ENCODE peak calls at places on chromosomes 13 and 19, in nine cellular contexts. C, I, P, Q, Z, Y, M, U and G are unnamed samples.

GRCh38 chr19:1221141-1221903 is 15.7 kb downstream of the STK11 start:
- DNase-seq in Y (no peak), C (peak), M (no peak), I (peak), Z (peak), P (no peak), U (peak), Q (no peak), G (no peak)

GRCh38 chr19:8233370-8233769 is 24.2 kb downstream of the CERS4 start:
- DNase-seq in I (no peak), C (no peak), P (no peak), U (no peak), Q (no peak), M (no peak), Z (no peak), Y (no peak), G (peak)

GRCh38 chr13:37701972-37702371 is 103.4 kb upstream of the POSTN start:
- DNase-seq in M (peak), I (no peak), Q (no peak), C (no peak), P (no peak), Z (peak), U (peak), Y (peak), G (peak)

GRCh38 chr13:79382545-79383275 is 23.3 kb downstream of the RBM26 start:
- DNase-seq in M (no peak), Y (no peak), Z (peak), Q (no peak), C (no peak), P (no peak), I (no peak), U (no peak), G (no peak)

GRCh38 chr13:26425439-26426358 is 131.8 kb upstream of the WASF3 start:
- DNase-seq in I (no peak), M (peak), C (no peak), Z (peak), Y (no peak), U (peak), P (no peak), Q (peak), G (no peak)

GRCh38 chr13:61247149-61247936 is 168.3 kb downstream of the PCDH20 start:
- DNase-seq in Z (no peak), C (no peak), I (no peak), Q (no peak), M (no peak), Y (peak), U (no peak), P (no peak), G (no peak)

GRCh38 chr19:33902802-33903488 is 106.3 kb downstream of the KCTD15 start:
- DNase-seq in U (no peak), C (no peak), I (no peak), Y (no peak), Q (no peak), P (no peak), Z (no peak), M (no peak), G (no peak)

GRCh38 chr13:48214519-48215121 is 18.4 kb upstream of the ITM2B start:
- DNase-seq in C (no peak), I (no peak), P (no peak), U (no peak), Z (no peak), Y (no peak), M (no peak), Q (no peak), G (peak)

GRCh38 chr19:28972144-28972543 is 240.8 kb downstream of the UQCRFS1 start:
- DNase-seq in Q (no peak), Z (no peak), Y (no peak), M (no peak), P (no peak), U (no peak), I (no peak), C (no peak), G (no peak)

GRCh38 chr19:46607441-46607841 is 6.3 kb downstream of the CALM3 start:
- DNase-seq in P (no peak), M (no peak), Z (no peak), C (no peak), U (peak), Q (no peak), I (no peak), Y (no peak), G (no peak)

GRCh38 chr19:58047672-58048071 is 11.4 kb upstream of the ZNF135 start:
- DNase-seq in I (no peak), M (no peak), Y (no peak), U (no peak), C (no peak), Q (no peak), P (no peak), Z (no peak), G (no peak)

GRCh38 chr13:110506859-110507566 is 54.5 kb downstream of the RAB20 start:
- DNase-seq in Y (no peak), U (peak), Z (peak), Q (peak), I (peak), C (no peak), M (no peak), P (no peak), G (no peak)

GRCh38 chr19:45607071-45608029 is 5.3 kb upstream of the GPR4 start:
- DNase-seq in P (no peak), Z (peak), U (peak), M (peak), Q (peak), C (peak), I (peak), Y (peak), G (peak)

GRCh38 chr13:94178625-94179244 is 300.7 kb downstream of the DCT start:
- DNase-seq in Z (peak), Y (no peak), M (no peak), I (no peak), P (no peak), C (no peak), Q (peak), U (no peak), G (no peak)

GRCh38 chr13:98033277-98034247 is 80.1 kb downstream of the IPO5 start:
- DNase-seq in Q (peak), Z (peak), M (peak), P (no peak), U (peak), C (peak), Y (peak), I (no peak), G (peak)

GRCh38 chr19:1466461-1467227 is 12.4 kb downstream of the C19orf25 start:
- DNase-seq in Z (no peak), I (peak), C (no peak), Q (no peak), P (no peak), Y (no peak), U (no peak), M (no peak), G (no peak)

GRCh38 chr19:5122121-5122400 is 153.1 kb downstream of the KDM4B start:
- DNase-seq in Y (no peak), C (no peak), P (no peak), U (no peak), M (no peak), Q (no peak), I (no peak), Z (no peak), G (no peak)

GRCh38 chr19:42176649-42176989 is 40.9 kb downstream of the DEDD2 start:
- DNase-seq in Z (no peak), I (no peak), P (no peak), C (no peak), Y (no peak), M (no peak), U (peak), Q (peak), G (no peak)

GRCh38 chr13:21695536-21695935 is 24.7 kb downstream of the FGF9 start:
- DNase-seq in U (no peak), C (no peak), I (no peak), M (no peak), P (no peak), Y (no peak), Z (no peak), Q (no peak), G (no peak)

GRCh38 chr19:3098141-3098514 is 4.0 kb downstream of the GNA11 start:
- DNase-seq in C (no peak), I (peak), Z (no peak), M (no peak), U (peak), Q (no peak), Y (no peak), P (no peak), G (no peak)

GRCh38 chr13:108968566-108968965 is 339.2 kb downstream of the MYO16 start:
- DNase-seq in C (no peak), U (no peak), Y (no peak), Q (no peak), P (no peak), Z (no peak), M (no peak), I (no peak), G (peak)

GRCh38 chr13:30847697-30848307 is 58.3 kb upstream of the MEDAG start:
- DNase-seq in M (peak), I (no peak), Z (no peak), Q (no peak), C (no peak), U (peak), Y (no peak), P (no peak), G (peak)

GRCh38 chr13:82330499-82330898 is 1551.8 kb downstream of the SLITRK1 start:
- DNase-seq in Z (peak), I (no peak), Y (peak), C (no peak), M (peak), P (no peak), U (no peak), Q (no peak), G (no peak)

GRCh38 chr13:94325660-94326059 is 153.8 kb downstream of the DCT start:
- DNase-seq in Y (peak), P (no peak), Z (no peak), M (peak), U (no peak), Q (no peak), C (no peak), I (no peak), G (peak)

GRCh38 chr13:86000546-86000945 is 201.3 kb upstream of the SLITRK6 start:
- DNase-seq in M (no peak), U (no peak), Z (no peak), Y (no peak), P (no peak), Q (no peak), C (no peak), I (no peak), G (no peak)

GRCh38 chr19:55703790-55704215 is 28.8 kb downstream of the EPN1 start:
- DNase-seq in Q (no peak), P (no peak), M (no peak), Y (peak), I (peak), C (peak), U (peak), Z (no peak), G (no peak)

GRCh38 chr13:48156466-48156865 is 61.6 kb upstream of the MED4 start:
- DNase-seq in Y (peak), C (peak), Q (no peak), I (no peak), U (no peak), Z (no peak), M (no peak), P (peak), G (peak)

GRCh38 chr13:39587939-39588338 is 15.1 kb downstream of the LHFPL6 start:
- DNase-seq in I (no peak), U (no peak), M (no peak), Q (no peak), P (no peak), C (no peak), Z (no peak), Y (no peak), G (no peak)

GRCh38 chr13:23695711-23696512 is 125.7 kb downstream of the TNFRSF19 start:
- DNase-seq in P (peak), M (no peak), Y (no peak), C (no peak), I (peak), U (no peak), Q (peak), Z (no peak), G (no peak)

GRCh38 chr13:79491715-79492114 is 10.8 kb downstream of the NDFIP2 start:
- DNase-seq in Q (no peak), U (peak), C (no peak), P (no peak), Z (peak), Y (peak), M (no peak), I (no peak), G (peak)

GRCh38 chr13:85806553-85807175 is 7.4 kb upstream of the SLITRK6 start:
- DNase-seq in I (no peak), M (no peak), Y (peak), Z (peak), U (peak), Q (peak), P (no peak), C (no peak), G (peak)

GRCh38 chr19:44570984-44571684 is 41.7 kb upstream of the CEACAM20 start:
- DNase-seq in U (peak), P (peak), I (no peak), Z (peak), M (peak), Y (peak), Q (peak), C (peak), G (peak)

GRCh38 chr19:49165111-49165750 is 7.6 kb downstream of the TRPM4 start:
- DNase-seq in M (peak), C (no peak), U (no peak), I (no peak), Y (no peak), Q (no peak), Z (peak), P (no peak), G (no peak)

GRCh38 chr13:21074601-21075302 is 13.4 kb upstream of the LATS2 start:
- DNase-seq in C (no peak), I (no peak), M (no peak), Y (peak), P (no peak), U (no peak), Q (no peak), Z (no peak), G (no peak)

GRCh38 chr13:91347212-91347995 is at the start of gene MIR17HG:
- DNase-seq in U (peak), I (peak), P (peak), C (peak), M (peak), Z (peak), Y (peak), Q (peak), G (peak)

GRCh38 chr19:38718747-38719543 is 25.3 kb downstream of the CAPN12 start:
- DNase-seq in Z (no peak), U (peak), Q (no peak), P (no peak), C (no peak), M (peak), I (peak), Y (peak), G (peak)

GRCh38 chr19:47109541-47110375 is 3.8 kb downstream of the ZC3H4 start:
- DNase-seq in P (no peak), C (peak), Y (peak), M (peak), Q (peak), Z (peak), I (no peak), U (no peak), G (no peak)

GRCh38 chr19:48737360-48737998 is 2.9 kb downstream of the RASIP1 start:
- DNase-seq in Y (peak), C (no peak), Z (no peak), M (no peak), Q (peak), U (no peak), I (no peak), P (no peak), G (no peak)

GRCh38 chr19:37551123-37551993 is 43.2 kb downstream of the ZNF571 start:
- DNase-seq in Q (peak), U (peak), Z (no peak), M (peak), C (no peak), Y (peak), P (no peak), I (peak), G (no peak)